ENCODE peak calls at places on chromosome 13, in eight cellular contexts. One of them, this sample, is unnamed.

GRCh38 chr13:105878119-105878518 is 657.3 kb downstream of the EFNB2 start:
- DNase-seq in activated CD8-positive, alpha-beta memory T cell treated with anti-CD3 and anti-CD28 coated beads for 1 hour: no peak
- DNase-seq in GM13976: no peak
- DNase-seq in effector memory CD4-positive, alpha-beta T cell: no peak
- DNase-seq in LoVo: no peak
- DNase-seq in non-pigmented ciliary epithelial cell: no peak
- DNase-seq in CD4-positive, alpha-beta T cell: no peak
- DNase-seq in RCC 7860: no peak
- DNase-seq in this sample: no peak

GRCh38 chr13:101449971-101450748 is 2.3 kb upstream of the ITGBL1 start:
- DNase-seq in activated CD8-positive, alpha-beta memory T cell treated with anti-CD3 and anti-CD28 coated beads for 1 hour: no peak
- DNase-seq in effector memory CD4-positive, alpha-beta T cell: no peak
- DNase-seq in CD4-positive, alpha-beta T cell: no peak
- DNase-seq in GM13976: no peak
- DNase-seq in RCC 7860: peak; percentile 86
- DNase-seq in LoVo: peak; percentile 39
- DNase-seq in non-pigmented ciliary epithelial cell: peak; percentile 86
- DNase-seq in this sample: peak; percentile 32

GRCh38 chr13:87084192-87084591 is 587.0 kb upstream of the SLITRK5 start:
- DNase-seq in GM13976: no peak
- DNase-seq in effector memory CD4-positive, alpha-beta T cell: no peak
- DNase-seq in non-pigmented ciliary epithelial cell: no peak
- DNase-seq in LoVo: no peak
- DNase-seq in RCC 7860: no peak
- DNase-seq in CD4-positive, alpha-beta T cell: no peak
- DNase-seq in activated CD8-positive, alpha-beta memory T cell treated with anti-CD3 and anti-CD28 coated beads for 1 hour: no peak
- DNase-seq in this sample: no peak

GRCh38 chr13:21372530-21372929 is 86.6 kb downstream of the ZDHHC20 start:
- DNase-seq in CD4-positive, alpha-beta T cell: no peak
- DNase-seq in LoVo: no peak
- DNase-seq in RCC 7860: no peak
- DNase-seq in activated CD8-positive, alpha-beta memory T cell treated with anti-CD3 and anti-CD28 coated beads for 1 hour: no peak
- DNase-seq in non-pigmented ciliary epithelial cell: no peak
- DNase-seq in GM13976: no peak
- DNase-seq in effector memory CD4-positive, alpha-beta T cell: no peak
- DNase-seq in this sample: no peak

GRCh38 chr13:99027260-99027659 is 49.4 kb upstream of the DOCK9 start:
- DNase-seq in GM13976: no peak
- DNase-seq in effector memory CD4-positive, alpha-beta T cell: no peak
- DNase-seq in activated CD8-positive, alpha-beta memory T cell treated with anti-CD3 and anti-CD28 coated beads for 1 hour: no peak
- DNase-seq in RCC 7860: peak; percentile 25
- DNase-seq in non-pigmented ciliary epithelial cell: no peak
- DNase-seq in LoVo: no peak
- DNase-seq in CD4-positive, alpha-beta T cell: no peak
- DNase-seq in this sample: no peak

GRCh38 chr13:106917673-106918652 is 350.0 kb upstream of the ARGLU1 start:
- DNase-seq in effector memory CD4-positive, alpha-beta T cell: peak; percentile 9
- DNase-seq in GM13976: peak; percentile 85
- DNase-seq in CD4-positive, alpha-beta T cell: peak; percentile 48
- DNase-seq in RCC 7860: peak; percentile 28
- DNase-seq in LoVo: peak; percentile 63
- DNase-seq in activated CD8-positive, alpha-beta memory T cell treated with anti-CD3 and anti-CD28 coated beads for 1 hour: peak; percentile 44
- DNase-seq in non-pigmented ciliary epithelial cell: peak; percentile 17
- DNase-seq in this sample: peak; percentile 51

GRCh38 chr13:114212096-114212495 is 22.6 kb upstream of the CDC16 start:
- DNase-seq in RCC 7860: no peak
- DNase-seq in GM13976: no peak
- DNase-seq in LoVo: no peak
- DNase-seq in non-pigmented ciliary epithelial cell: peak; percentile 27
- DNase-seq in CD4-positive, alpha-beta T cell: no peak
- DNase-seq in effector memory CD4-positive, alpha-beta T cell: no peak
- DNase-seq in activated CD8-positive, alpha-beta memory T cell treated with anti-CD3 and anti-CD28 coated beads for 1 hour: no peak
- DNase-seq in this sample: no peak

GRCh38 chr13:93080587-93080986 is 146.0 kb upstream of the GPC6 start:
- DNase-seq in RCC 7860: peak; percentile 13
- DNase-seq in CD4-positive, alpha-beta T cell: no peak
- DNase-seq in non-pigmented ciliary epithelial cell: peak; percentile 55
- DNase-seq in LoVo: no peak
- DNase-seq in activated CD8-positive, alpha-beta memory T cell treated with anti-CD3 and anti-CD28 coated beads for 1 hour: no peak
- DNase-seq in GM13976: no peak
- DNase-seq in effector memory CD4-positive, alpha-beta T cell: no peak
- DNase-seq in this sample: no peak

GRCh38 chr13:100545684-100546061 is 42.9 kb downstream of the GGACT start:
- DNase-seq in CD4-positive, alpha-beta T cell: no peak
- DNase-seq in LoVo: no peak
- DNase-seq in GM13976: no peak
- DNase-seq in non-pigmented ciliary epithelial cell: no peak
- DNase-seq in activated CD8-positive, alpha-beta memory T cell treated with anti-CD3 and anti-CD28 coated beads for 1 hour: no peak
- DNase-seq in RCC 7860: no peak
- DNase-seq in effector memory CD4-positive, alpha-beta T cell: no peak
- DNase-seq in this sample: no peak

GRCh38 chr13:27442071-27442647 is 8.2 kb downstream of the MTIF3 start:
- DNase-seq in activated CD8-positive, alpha-beta memory T cell treated with anti-CD3 and anti-CD28 coated beads for 1 hour: no peak
- DNase-seq in LoVo: peak; percentile 24
- DNase-seq in CD4-positive, alpha-beta T cell: peak; percentile 32
- DNase-seq in RCC 7860: no peak
- DNase-seq in non-pigmented ciliary epithelial cell: no peak
- DNase-seq in effector memory CD4-positive, alpha-beta T cell: peak; percentile 14
- DNase-seq in GM13976: no peak
- DNase-seq in this sample: no peak

GRCh38 chr13:21625366-21625765 is 21.4 kb upstream of the MICU2 start:
- DNase-seq in activated CD8-positive, alpha-beta memory T cell treated with anti-CD3 and anti-CD28 coated beads for 1 hour: no peak
- DNase-seq in effector memory CD4-positive, alpha-beta T cell: no peak
- DNase-seq in GM13976: peak; percentile 60
- DNase-seq in non-pigmented ciliary epithelial cell: no peak
- DNase-seq in LoVo: peak; percentile 66
- DNase-seq in RCC 7860: peak; percentile 46
- DNase-seq in CD4-positive, alpha-beta T cell: no peak
- DNase-seq in this sample: no peak

GRCh38 chr13:111955412-111955769 is 111.6 kb upstream of the SOX1 start:
- DNase-seq in activated CD8-positive, alpha-beta memory T cell treated with anti-CD3 and anti-CD28 coated beads for 1 hour: no peak
- DNase-seq in LoVo: no peak
- DNase-seq in non-pigmented ciliary epithelial cell: no peak
- DNase-seq in GM13976: no peak
- DNase-seq in RCC 7860: no peak
- DNase-seq in CD4-positive, alpha-beta T cell: no peak
- DNase-seq in effector memory CD4-positive, alpha-beta T cell: no peak
- DNase-seq in this sample: no peak

GRCh38 chr13:76522083-76522755 is 364.0 kb downstream of the KCTD12 start:
- DNase-seq in effector memory CD4-positive, alpha-beta T cell: no peak
- DNase-seq in non-pigmented ciliary epithelial cell: no peak
- DNase-seq in RCC 7860: no peak
- DNase-seq in activated CD8-positive, alpha-beta memory T cell treated with anti-CD3 and anti-CD28 coated beads for 1 hour: no peak
- DNase-seq in LoVo: peak; percentile 7
- DNase-seq in GM13976: no peak
- DNase-seq in CD4-positive, alpha-beta T cell: no peak
- DNase-seq in this sample: no peak

GRCh38 chr13:59250276-59250990 is 913.3 kb downstream of the DIAPH3 start:
- DNase-seq in effector memory CD4-positive, alpha-beta T cell: no peak
- DNase-seq in non-pigmented ciliary epithelial cell: no peak
- DNase-seq in LoVo: no peak
- DNase-seq in activated CD8-positive, alpha-beta memory T cell treated with anti-CD3 and anti-CD28 coated beads for 1 hour: no peak
- DNase-seq in GM13976: no peak
- DNase-seq in RCC 7860: no peak
- DNase-seq in CD4-positive, alpha-beta T cell: no peak
- DNase-seq in this sample: no peak

GRCh38 chr13:76597868-76598267 is 288.3 kb downstream of the KCTD12 start:
- DNase-seq in LoVo: no peak
- DNase-seq in non-pigmented ciliary epithelial cell: no peak
- DNase-seq in CD4-positive, alpha-beta T cell: no peak
- DNase-seq in GM13976: no peak
- DNase-seq in activated CD8-positive, alpha-beta memory T cell treated with anti-CD3 and anti-CD28 coated beads for 1 hour: no peak
- DNase-seq in RCC 7860: no peak
- DNase-seq in effector memory CD4-positive, alpha-beta T cell: no peak
- DNase-seq in this sample: no peak

GRCh38 chr13:42696191-42696590 is 85.2 kb upstream of the FAM216B start:
- DNase-seq in LoVo: no peak
- DNase-seq in activated CD8-positive, alpha-beta memory T cell treated with anti-CD3 and anti-CD28 coated beads for 1 hour: no peak
- DNase-seq in non-pigmented ciliary epithelial cell: peak; percentile 84
- DNase-seq in RCC 7860: peak; percentile 10
- DNase-seq in CD4-positive, alpha-beta T cell: no peak
- DNase-seq in GM13976: no peak
- DNase-seq in effector memory CD4-positive, alpha-beta T cell: no peak
- DNase-seq in this sample: no peak

GRCh38 chr13:92833071-92833470 is 393.5 kb upstream of the GPC6 start:
- DNase-seq in non-pigmented ciliary epithelial cell: no peak
- DNase-seq in GM13976: no peak
- DNase-seq in activated CD8-positive, alpha-beta memory T cell treated with anti-CD3 and anti-CD28 coated beads for 1 hour: no peak
- DNase-seq in RCC 7860: no peak
- DNase-seq in effector memory CD4-positive, alpha-beta T cell: no peak
- DNase-seq in CD4-positive, alpha-beta T cell: no peak
- DNase-seq in LoVo: no peak
- DNase-seq in this sample: no peak

GRCh38 chr13:110448230-110448629 is 113.3 kb downstream of the RAB20 start:
- DNase-seq in CD4-positive, alpha-beta T cell: no peak
- DNase-seq in LoVo: peak; percentile 23
- DNase-seq in non-pigmented ciliary epithelial cell: no peak
- DNase-seq in RCC 7860: peak; percentile 81
- DNase-seq in activated CD8-positive, alpha-beta memory T cell treated with anti-CD3 and anti-CD28 coated beads for 1 hour: no peak
- DNase-seq in GM13976: no peak
- DNase-seq in effector memory CD4-positive, alpha-beta T cell: no peak
- DNase-seq in this sample: peak; percentile 83

GRCh38 chr13:49779721-49780120 is 12.8 kb downstream of the KPNA3 start:
- DNase-seq in RCC 7860: no peak
- DNase-seq in non-pigmented ciliary epithelial cell: no peak
- DNase-seq in GM13976: no peak
- DNase-seq in CD4-positive, alpha-beta T cell: no peak
- DNase-seq in activated CD8-positive, alpha-beta memory T cell treated with anti-CD3 and anti-CD28 coated beads for 1 hour: no peak
- DNase-seq in LoVo: no peak
- DNase-seq in effector memory CD4-positive, alpha-beta T cell: no peak
- DNase-seq in this sample: no peak

GRCh38 chr13:47862841-47863240 is 138.2 kb downstream of the SUCLA2 start:
- DNase-seq in non-pigmented ciliary epithelial cell: no peak
- DNase-seq in effector memory CD4-positive, alpha-beta T cell: no peak
- DNase-seq in RCC 7860: no peak
- DNase-seq in LoVo: no peak
- DNase-seq in activated CD8-positive, alpha-beta memory T cell treated with anti-CD3 and anti-CD28 coated beads for 1 hour: no peak
- DNase-seq in CD4-positive, alpha-beta T cell: no peak
- DNase-seq in GM13976: no peak
- DNase-seq in this sample: no peak

GRCh38 chr13:30443957-30444404 is 21.7 kb downstream of the UBE2L5 start:
- DNase-seq in GM13976: peak; percentile 58
- DNase-seq in activated CD8-positive, alpha-beta memory T cell treated with anti-CD3 and anti-CD28 coated beads for 1 hour: no peak
- DNase-seq in CD4-positive, alpha-beta T cell: no peak
- DNase-seq in RCC 7860: no peak
- DNase-seq in effector memory CD4-positive, alpha-beta T cell: no peak
- DNase-seq in LoVo: no peak
- DNase-seq in non-pigmented ciliary epithelial cell: no peak
- DNase-seq in this sample: no peak

GRCh38 chr13:74026753-74027152 is 107.5 kb downstream of the KLF12 start:
- DNase-seq in LoVo: no peak
- DNase-seq in GM13976: peak; percentile 33
- DNase-seq in CD4-positive, alpha-beta T cell: peak; percentile 64
- DNase-seq in non-pigmented ciliary epithelial cell: peak; percentile 15
- DNase-seq in RCC 7860: peak; percentile 5
- DNase-seq in effector memory CD4-positive, alpha-beta T cell: peak; percentile 52
- DNase-seq in activated CD8-positive, alpha-beta memory T cell treated with anti-CD3 and anti-CD28 coated beads for 1 hour: peak; percentile 45
- DNase-seq in this sample: no peak

GRCh38 chr13:107202371-107203023 is 634.6 kb upstream of the ARGLU1 start:
- DNase-seq in CD4-positive, alpha-beta T cell: no peak
- DNase-seq in LoVo: no peak
- DNase-seq in RCC 7860: no peak
- DNase-seq in non-pigmented ciliary epithelial cell: no peak
- DNase-seq in activated CD8-positive, alpha-beta memory T cell treated with anti-CD3 and anti-CD28 coated beads for 1 hour: no peak
- DNase-seq in GM13976: no peak
- DNase-seq in effector memory CD4-positive, alpha-beta T cell: no peak
- DNase-seq in this sample: peak; percentile 41

GRCh38 chr13:66349945-66350344 is 880.2 kb downstream of the PCDH9 start:
- DNase-seq in LoVo: no peak
- DNase-seq in effector memory CD4-positive, alpha-beta T cell: no peak
- DNase-seq in activated CD8-positive, alpha-beta memory T cell treated with anti-CD3 and anti-CD28 coated beads for 1 hour: no peak
- DNase-seq in non-pigmented ciliary epithelial cell: no peak
- DNase-seq in RCC 7860: no peak
- DNase-seq in GM13976: no peak
- DNase-seq in CD4-positive, alpha-beta T cell: no peak
- DNase-seq in this sample: no peak

GRCh38 chr13:102195566-102196462 is 206.0 kb downstream of the FGF14 start:
- DNase-seq in LoVo: no peak
- DNase-seq in effector memory CD4-positive, alpha-beta T cell: no peak
- DNase-seq in non-pigmented ciliary epithelial cell: no peak
- DNase-seq in activated CD8-positive, alpha-beta memory T cell treated with anti-CD3 and anti-CD28 coated beads for 1 hour: no peak
- DNase-seq in CD4-positive, alpha-beta T cell: no peak
- DNase-seq in RCC 7860: no peak
- DNase-seq in GM13976: no peak
- DNase-seq in this sample: no peak

GRCh38 chr13:113846639-113847318 is 17.1 kb downstream of the GAS6 start:
- DNase-seq in activated CD8-positive, alpha-beta memory T cell treated with anti-CD3 and anti-CD28 coated beads for 1 hour: no peak
- DNase-seq in RCC 7860: no peak
- DNase-seq in CD4-positive, alpha-beta T cell: peak; percentile 24
- DNase-seq in GM13976: no peak
- DNase-seq in effector memory CD4-positive, alpha-beta T cell: no peak
- DNase-seq in LoVo: no peak
- DNase-seq in non-pigmented ciliary epithelial cell: no peak
- DNase-seq in this sample: no peak

GRCh38 chr13:26498524-26499208 is 58.8 kb upstream of the WASF3 start:
- DNase-seq in effector memory CD4-positive, alpha-beta T cell: no peak
- DNase-seq in CD4-positive, alpha-beta T cell: no peak
- DNase-seq in non-pigmented ciliary epithelial cell: no peak
- DNase-seq in RCC 7860: no peak
- DNase-seq in activated CD8-positive, alpha-beta memory T cell treated with anti-CD3 and anti-CD28 coated beads for 1 hour: no peak
- DNase-seq in GM13976: no peak
- DNase-seq in LoVo: no peak
- DNase-seq in this sample: no peak

GRCh38 chr13:67841071-67841470 is 610.9 kb upstream of the PCDH9 start:
- DNase-seq in GM13976: no peak
- DNase-seq in LoVo: no peak
- DNase-seq in effector memory CD4-positive, alpha-beta T cell: no peak
- DNase-seq in RCC 7860: no peak
- DNase-seq in activated CD8-positive, alpha-beta memory T cell treated with anti-CD3 and anti-CD28 coated beads for 1 hour: no peak
- DNase-seq in non-pigmented ciliary epithelial cell: no peak
- DNase-seq in CD4-positive, alpha-beta T cell: no peak
- DNase-seq in this sample: no peak

GRCh38 chr13:94351292-94352000 is 128.0 kb downstream of the DCT start:
- DNase-seq in CD4-positive, alpha-beta T cell: no peak
- DNase-seq in non-pigmented ciliary epithelial cell: no peak
- DNase-seq in RCC 7860: peak; percentile 76
- DNase-seq in GM13976: peak; percentile 11
- DNase-seq in activated CD8-positive, alpha-beta memory T cell treated with anti-CD3 and anti-CD28 coated beads for 1 hour: no peak
- DNase-seq in effector memory CD4-positive, alpha-beta T cell: no peak
- DNase-seq in LoVo: no peak
- DNase-seq in this sample: no peak

GRCh38 chr13:93450226-93450625 is 223.6 kb downstream of the GPC6 start:
- DNase-seq in CD4-positive, alpha-beta T cell: no peak
- DNase-seq in non-pigmented ciliary epithelial cell: peak; percentile 19
- DNase-seq in activated CD8-positive, alpha-beta memory T cell treated with anti-CD3 and anti-CD28 coated beads for 1 hour: no peak
- DNase-seq in effector memory CD4-positive, alpha-beta T cell: no peak
- DNase-seq in LoVo: no peak
- DNase-seq in RCC 7860: no peak
- DNase-seq in GM13976: no peak
- DNase-seq in this sample: no peak

GRCh38 chr13:106033634-106034033 is 501.8 kb downstream of the EFNB2 start:
- DNase-seq in RCC 7860: no peak
- DNase-seq in GM13976: no peak
- DNase-seq in LoVo: no peak
- DNase-seq in non-pigmented ciliary epithelial cell: no peak
- DNase-seq in CD4-positive, alpha-beta T cell: no peak
- DNase-seq in activated CD8-positive, alpha-beta memory T cell treated with anti-CD3 and anti-CD28 coated beads for 1 hour: no peak
- DNase-seq in effector memory CD4-positive, alpha-beta T cell: no peak
- DNase-seq in this sample: no peak

GRCh38 chr13:45472171-45472705 is 7.5 kb downstream of the COG3 start:
- DNase-seq in effector memory CD4-positive, alpha-beta T cell: no peak
- DNase-seq in activated CD8-positive, alpha-beta memory T cell treated with anti-CD3 and anti-CD28 coated beads for 1 hour: no peak
- DNase-seq in RCC 7860: no peak
- DNase-seq in CD4-positive, alpha-beta T cell: no peak
- DNase-seq in LoVo: no peak
- DNase-seq in GM13976: no peak
- DNase-seq in non-pigmented ciliary epithelial cell: no peak
- DNase-seq in this sample: no peak

GRCh38 chr13:25371608-25372274 is at the start of gene ATP8A2:
- DNase-seq in LoVo: no peak
- DNase-seq in GM13976: peak; percentile 45
- DNase-seq in RCC 7860: no peak
- DNase-seq in CD4-positive, alpha-beta T cell: no peak
- DNase-seq in activated CD8-positive, alpha-beta memory T cell treated with anti-CD3 and anti-CD28 coated beads for 1 hour: no peak
- DNase-seq in non-pigmented ciliary epithelial cell: no peak
- DNase-seq in effector memory CD4-positive, alpha-beta T cell: no peak
- DNase-seq in this sample: no peak

GRCh38 chr13:33383724-33384577 is 98.4 kb upstream of the STARD13 start:
- DNase-seq in LoVo: no peak
- DNase-seq in non-pigmented ciliary epithelial cell: no peak
- DNase-seq in CD4-positive, alpha-beta T cell: no peak
- DNase-seq in activated CD8-positive, alpha-beta memory T cell treated with anti-CD3 and anti-CD28 coated beads for 1 hour: no peak
- DNase-seq in effector memory CD4-positive, alpha-beta T cell: no peak
- DNase-seq in RCC 7860: no peak
- DNase-seq in GM13976: no peak
- DNase-seq in this sample: no peak

This sample was measured in breast epithelium.